ENCODE peak calls at places on chromosomes 12 and 14, in seven cellular contexts. T, P, R, E, Q, Z and N are unnamed samples.

GRCh38 chr14:69674546-69675245 is 63.3 kb downstream of the SUSD6 start:
- DNase-seq in T (no peak), Z (no peak), E (no peak), P (no peak), R (no peak), Q (no peak), N (no peak)

GRCh38 chr14:88128811-88129210 is 123.9 kb downstream of the GPR65 start:
- DNase-seq in P (no peak), Z (no peak), T (no peak), Q (no peak), R (no peak), E (no peak), N (no peak)

GRCh38 chr14:73397810-73398209 is 60.5 kb downstream of the NUMB start:
- DNase-seq in P (no peak), T (no peak), Z (no peak), Q (no peak), R (no peak), E (no peak), N (no peak)

GRCh38 chr12:84763112-84763511 is 149.5 kb downstream of the SLC6A15 start:
- DNase-seq in T (no peak), Q (no peak), E (no peak), P (no peak), Z (no peak), R (no peak), N (no peak)

GRCh38 chr14:55688566-55688965 is 108.6 kb downstream of the KTN1 start:
- DNase-seq in P (no peak), R (no peak), T (no peak), Q (no peak), E (no peak), Z (no peak), N (no peak)

GRCh38 chr14:32407170-32407569 is 78.1 kb downstream of the AKAP6 start:
- DNase-seq in R (no peak), Z (no peak), P (no peak), Q (no peak), E (no peak), T (no peak), N (no peak)

GRCh38 chr14:88321692-88322504 is 1.2 kb downstream of the KCNK10 start:
- DNase-seq in P (no peak), Z (no peak), R (no peak), T (peak; percentile 14), E (no peak), Q (no peak), N (no peak)

GRCh38 chr12:100554608-100555077 is 18.8 kb upstream of the GAS2L3 start:
- DNase-seq in Q (no peak), T (peak; percentile 63), E (peak; percentile 66), P (no peak), R (peak; percentile 59), Z (peak; percentile 2), N (no peak)

GRCh38 chr12:78167510-78167909 is 336.8 kb downstream of the NAV3 start:
- DNase-seq in E (no peak), P (no peak), T (no peak), Z (no peak), R (no peak), Q (no peak), N (no peak)

GRCh38 chr14:51319181-51319597 is 79.1 kb downstream of the TMX1 start:
- DNase-seq in Z (no peak), E (no peak), P (no peak), T (no peak), Q (no peak), R (no peak), N (no peak)

GRCh38 chr14:64113279-64113678 is 180.9 kb downstream of the ESR2 start:
- DNase-seq in Q (no peak), R (no peak), E (no peak), P (no peak), T (peak; percentile 41), Z (no peak), N (no peak)

GRCh38 chr12:63821781-63822251 is 22.7 kb upstream of the SRGAP1 start:
- DNase-seq in Z (no peak), E (no peak), T (no peak), P (peak; percentile 73), Q (no peak), R (no peak), N (no peak)

GRCh38 chr12:90794212-90794611 is 160.8 kb downstream of the CCER1 start:
- DNase-seq in E (no peak), T (no peak), Q (no peak), Z (no peak), P (no peak), R (no peak), N (no peak)

GRCh38 chr12:101051901-101052550 is 158.0 kb downstream of the SLC5A8 start:
- DNase-seq in R (peak; percentile 73), Q (no peak), T (no peak), Z (no peak), P (no peak), E (peak; percentile 62), N (no peak)

GRCh38 chr12:57803317-57803893 is 15.1 kb downstream of the AVIL start:
- DNase-seq in P (no peak), Z (no peak), Q (no peak), T (peak; percentile 85), R (no peak), E (peak; percentile 61), N (peak; percentile 23)